ENCODE peak calls at places on chromosome 6, in nine cellular contexts. T is H1; G is pancreas; O is aorta; R is CD4-positive, alpha-beta memory T cell; N is neural progenitor cell; J is right lobe of liver; X is heart left ventricle; Y is lung. Z is an unnamed sample.

GRCh38 chr6:130239755-130240154 is 17.0 kb upstream of the SAMD3 start:
- DNase-seq in X (no peak), T (no peak), J (no peak), R (no peak), G (no peak), N (no peak), Y (no peak), O (no peak), Z (no peak)

GRCh38 chr6:41039060-41039998 is at the start of gene UNC5CL:
- DNase-seq in G (peak), X (no peak), T (no peak), Y (peak), N (peak), J (peak), R (peak), O (no peak), Z (no peak)

GRCh38 chr6:29011276-29011734 is 6.2 kb upstream of the ZNF311 start:
- DNase-seq in X (peak), Y (no peak), N (peak), T (no peak), R (peak), O (peak), G (no peak), J (no peak), Z (no peak)

GRCh38 chr6:157089851-157090250 is 233.5 kb downstream of the TMEM242 start:
- DNase-seq in T (peak), Y (no peak), X (no peak), N (peak), O (no peak), R (no peak), G (no peak), J (no peak), Z (no peak)

GRCh38 chr6:43856005-43856765 is 86.2 kb downstream of the VEGFA start:
- DNase-seq in G (peak), J (peak), O (no peak), X (peak), T (no peak), Y (peak), N (peak), R (no peak), Z (no peak)

GRCh38 chr6:35601331-35602132 is 87.2 kb downstream of the FKBP5 start:
- DNase-seq in Y (peak), G (no peak), R (peak), X (peak), T (peak), J (no peak), O (peak), N (peak), Z (peak)

GRCh38 chr6:151179321-151179720 is 60.4 kb upstream of the AKAP12 start:
- DNase-seq in O (no peak), R (no peak), T (no peak), G (no peak), Y (no peak), N (no peak), J (no peak), X (no peak), Z (no peak)

GRCh38 chr6:28809947-28810654 is 113.7 kb downstream of the TRIM27 start:
- DNase-seq in J (no peak), X (no peak), R (no peak), O (no peak), Y (no peak), N (peak), G (no peak), T (no peak), Z (no peak)

GRCh38 chr6:66605011-66605410 is 898.0 kb upstream of the EYS start:
- DNase-seq in Y (no peak), O (no peak), T (no peak), X (no peak), J (no peak), G (no peak), R (no peak), N (no peak), Z (no peak)

GRCh38 chr6:8335896-8336295 is 99.4 kb downstream of the SLC35B3 start:
- DNase-seq in O (no peak), T (no peak), G (no peak), Y (no peak), N (no peak), J (no peak), X (no peak), R (no peak), Z (no peak)

GRCh38 chr6:8337147-8337546 is 98.2 kb downstream of the SLC35B3 start:
- DNase-seq in O (no peak), J (no peak), G (no peak), Y (no peak), X (no peak), N (no peak), T (no peak), R (no peak), Z (no peak)

GRCh38 chr6:8335371-8335770 is 100.0 kb downstream of the SLC35B3 start:
- DNase-seq in J (no peak), T (no peak), G (no peak), N (no peak), O (no peak), Y (no peak), X (no peak), R (no peak), Z (no peak)

GRCh38 chr6:8336406-8336805 is 98.9 kb downstream of the SLC35B3 start:
- DNase-seq in X (no peak), G (no peak), T (no peak), Y (no peak), J (no peak), R (no peak), N (no peak), O (no peak), Z (no peak)

GRCh38 chr6:8334113-8334512 is 101.2 kb downstream of the SLC35B3 start:
- DNase-seq in J (no peak), X (no peak), R (no peak), N (no peak), Y (no peak), T (no peak), G (no peak), O (no peak), Z (no peak)
- H3K27ac ChIP-seq in J (no peak), X (no peak), R (no peak), N (no peak), Y (no peak), T (no peak), G (no peak), O (no peak), Z (no peak)

GRCh38 chr6:149153637-149154036 is 163.9 kb upstream of the TAB2 start:
- DNase-seq in G (no peak), N (no peak), R (no peak), J (no peak), T (no peak), Y (no peak), X (no peak), O (no peak), Z (no peak)
- H3K27ac ChIP-seq in G (no peak), N (no peak), R (no peak), J (no peak), T (no peak), Y (no peak), X (no peak), O (no peak), Z (no peak)

DNA sequence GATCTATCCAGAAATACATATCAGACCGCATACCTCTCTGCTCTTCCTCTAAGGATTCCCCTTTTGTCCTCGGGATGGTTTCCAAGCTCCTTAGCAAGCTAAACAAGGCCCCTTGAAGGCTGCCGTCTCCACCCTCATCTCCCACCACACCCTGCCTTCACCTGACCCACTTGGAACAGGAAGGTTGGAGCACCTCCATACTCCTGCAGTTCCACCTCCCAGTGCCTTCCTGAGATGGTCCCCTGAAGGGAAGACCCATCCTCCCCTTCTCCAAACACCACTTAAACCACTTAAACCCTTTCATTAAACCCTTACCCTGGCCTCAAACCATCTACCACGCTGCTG is 8.5 kb upstream of the POU5F1 start:
- DNase-seq in J (no peak), R (no peak), Y (no peak), T (no peak), X (no peak), G (no peak), N (no peak), O (no peak), Z (no peak)
- H3K27ac ChIP-seq in J (no peak), R (no peak), Y (no peak), T (no peak), X (no peak), G (no peak), N (no peak), O (no peak), Z (no peak)

DNA sequence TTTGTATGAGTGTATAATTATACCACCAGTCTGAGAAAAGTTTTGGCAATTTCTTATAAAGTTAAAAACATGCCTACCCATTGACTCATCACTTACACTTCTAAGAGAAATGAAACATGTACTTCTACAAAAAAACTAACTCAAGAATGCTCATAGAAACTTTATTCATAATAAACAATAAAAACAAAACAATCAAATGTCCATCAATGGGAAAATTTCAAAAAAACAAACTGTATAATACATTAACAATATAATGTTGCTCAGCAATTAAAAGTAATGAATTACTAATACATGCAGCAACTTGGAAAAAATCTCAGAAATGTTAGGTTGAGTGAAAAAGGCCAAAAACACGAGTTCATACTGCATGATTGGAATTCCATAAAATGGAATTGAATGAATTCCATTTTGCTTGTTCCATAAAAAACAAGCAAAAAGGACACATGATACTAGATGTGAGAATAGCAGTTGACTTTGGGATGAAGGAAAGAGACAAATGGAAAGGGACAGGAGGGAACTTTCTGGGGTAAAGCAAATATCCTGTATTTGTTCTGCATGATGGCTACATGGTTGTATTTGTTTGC is 726.6 kb downstream of the RFPL4B start:
- DNase-seq in Y (no peak), R (no peak), J (no peak), O (no peak), X (no peak), N (no peak), G (no peak), T (no peak), Z (no peak)
- H3K27ac ChIP-seq in Y (no peak), R (no peak), J (no peak), O (no peak), X (no peak), N (no peak), G (no peak), T (no peak), Z (no peak)

GRCh38 chr6:6712979-6713514 is 124.5 kb downstream of the LY86 start:
- DNase-seq in N (no peak), X (no peak), T (no peak), R (no peak), G (no peak), J (no peak), Y (no peak), O (peak), Z (no peak)

GRCh38 chr6:6713660-6714446 is 125.3 kb downstream of the LY86 start:
- DNase-seq in X (no peak), Y (no peak), T (no peak), J (no peak), G (no peak), N (no peak), O (no peak), R (no peak), Z (no peak)

GRCh38 chr6:6711832-6712231 is 123.3 kb downstream of the LY86 start:
- DNase-seq in Y (no peak), X (no peak), J (no peak), R (peak), G (no peak), T (no peak), N (no peak), O (peak), Z (no peak)

GRCh38 chr6:6714498-6715360 is 126.2 kb downstream of the LY86 start:
- DNase-seq in G (no peak), Y (no peak), N (no peak), X (no peak), T (no peak), O (no peak), R (no peak), J (no peak), Z (no peak)

GRCh38 chr6:6712258-6712978 is 123.9 kb downstream of the LY86 start:
- DNase-seq in N (no peak), J (peak), R (no peak), Y (no peak), G (peak), X (no peak), T (no peak), O (no peak), Z (no peak)
- H3K27ac ChIP-seq in N (no peak), J (peak), R (no peak), Y (no peak), G (peak), X (no peak), T (no peak), O (no peak), Z (no peak)

GRCh38 chr6:149846321-149846720 is 17.8 kb downstream of the LRP11 start:
- DNase-seq in X (no peak), G (peak), N (no peak), O (peak), Y (peak), R (no peak), J (no peak), T (no peak), Z (no peak)
- H3K27ac ChIP-seq in X (no peak), G (no peak), N (no peak), O (no peak), Y (no peak), R (no peak), J (no peak), T (no peak), Z (no peak)

DNA sequence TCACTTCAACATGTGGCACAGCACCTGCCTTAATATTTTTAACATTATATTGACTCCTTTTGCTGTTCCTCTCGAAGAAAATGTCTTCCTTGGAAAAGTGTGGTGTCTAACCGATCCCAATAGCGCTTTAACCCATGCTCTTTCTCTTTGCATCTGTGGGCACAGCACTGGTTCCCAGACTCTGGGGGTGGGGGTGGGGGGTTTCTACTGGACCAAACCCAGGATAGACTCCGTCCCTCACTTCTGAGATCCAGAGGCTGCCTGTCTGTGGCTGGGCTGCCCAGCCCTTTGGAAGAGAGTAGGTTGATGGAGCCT is 3.9 kb upstream of the ZNF292 start:
- DNase-seq in O (no peak), N (no peak), Y (no peak), J (no peak), T (no peak), G (no peak), R (no peak), X (no peak), Z (no peak)
- H3K27ac ChIP-seq in O (peak), N (peak), Y (peak), J (peak), T (no peak), G (peak), R (peak), X (peak), Z (peak)

GRCh38 chr6:111800821-111801220 is 72.4 kb downstream of the FYN start:
- DNase-seq in N (no peak), Y (no peak), G (no peak), O (no peak), X (no peak), J (no peak), R (no peak), T (no peak), Z (no peak)
- H3K27ac ChIP-seq in N (no peak), Y (no peak), G (no peak), O (no peak), X (no peak), J (no peak), R (no peak), T (no peak), Z (no peak)

GRCh38 chr6:31614674-31615578 is at the start of gene AIF1:
- DNase-seq in G (no peak), T (no peak), R (no peak), J (no peak), Y (no peak), N (no peak), O (no peak), X (no peak), Z (no peak)
- H3K27ac ChIP-seq in G (no peak), T (no peak), R (no peak), J (peak), Y (no peak), N (no peak), O (no peak), X (peak), Z (no peak)

GRCh38 chr6:166050559-166050958 is 117.1 kb downstream of the TBXT start:
- DNase-seq in J (no peak), Y (no peak), G (no peak), N (peak), T (no peak), R (no peak), O (no peak), X (no peak), Z (no peak)
- H3K27ac ChIP-seq in J (no peak), Y (no peak), G (no peak), N (no peak), T (no peak), R (no peak), O (no peak), X (no peak), Z (no peak)

Z was measured in coronary artery.